ENCODE peak calls at places on chromosomes 3 and 15, in four cellular contexts. S is ovary; B is CD8-positive, alpha-beta memory T cell; V is thoracic aorta. A is an unnamed sample.

GRCh38 chr15:91952216-91952615 is 98.7 kb downstream of the SLCO3A1 start:
- DNase-seq in B (no peak), V (no peak), S (no peak), A (no peak)

GRCh38 chr3:134361162-134361831 is 12.9 kb downstream of the AMOTL2 start:
- DNase-seq in B (no peak), V (no peak), S (no peak), A (peak; percentile 65)

GRCh38 chr15:99306694-99307338 is 55.5 kb downstream of the LRRC28 start:
- DNase-seq in B (no peak), S (no peak), V (no peak), A (no peak)

GRCh38 chr3:192905980-192906678 is 11.5 kb downstream of the MB21D2 start:
- DNase-seq in S (no peak), B (no peak), V (no peak), A (no peak)

GRCh38 chr15:77622212-77622941 is 10.3 kb downstream of the LINGO1 start:
- DNase-seq in S (no peak), V (no peak), B (no peak), A (no peak)

GRCh38 chr3:4033296-4033695 is 234.1 kb downstream of the LRRN1 start:
- DNase-seq in B (no peak), V (no peak), S (no peak), A (no peak)

GRCh38 chr3:43998374-43998840 is 243.3 kb upstream of the TOPAZ1 start:
- DNase-seq in V (no peak), S (no peak), B (no peak), A (no peak)

GRCh38 chr15:99105516-99106341 is 849 bp downstream of the SYNM start:
- DNase-seq in S (no peak), V (no peak), B (peak; percentile 65), A (peak; percentile 79)

GRCh38 chr15:83581381-83581780 is 72.5 kb upstream of the ADAMTSL3 start:
- DNase-seq in V (no peak), S (no peak), B (no peak), A (no peak)

GRCh38 chr3:122920986-122921385 is 106.6 kb downstream of the SEMA5B start:
- DNase-seq in B (no peak), S (no peak), V (no peak), A (no peak)

GRCh38 chr3:122926322-122926721 is 101.2 kb downstream of the SEMA5B start:
- DNase-seq in S (no peak), V (no peak), B (no peak), A (peak; percentile 60)

GRCh38 chr3:122925756-122926155 is 101.8 kb downstream of the SEMA5B start:
- DNase-seq in B (no peak), V (no peak), S (no peak), A (peak; percentile 24)

GRCh38 chr3:122921791-122922651 is 105.5 kb downstream of the SEMA5B start:
- DNase-seq in V (no peak), S (no peak), B (no peak), A (peak; percentile 62)

DNA sequence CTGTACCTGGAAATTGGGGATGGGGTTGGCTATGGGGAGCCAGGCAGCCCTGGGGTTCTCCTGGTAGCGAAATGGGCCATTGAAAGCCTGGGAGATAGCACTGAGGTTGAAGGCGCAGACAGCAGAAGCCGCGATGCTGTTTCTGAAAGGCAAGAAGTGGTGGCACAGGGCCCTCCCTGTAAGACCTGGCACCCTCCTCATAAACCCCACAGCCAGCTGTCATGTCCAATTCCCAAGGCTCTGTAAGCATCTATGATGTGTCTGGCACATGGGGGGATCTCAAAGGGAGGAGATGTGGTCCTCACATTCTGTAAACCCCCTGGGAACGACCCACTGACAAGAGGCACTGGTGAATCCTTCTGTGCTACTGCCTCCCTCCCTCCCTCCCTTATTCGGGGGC is 104.0 kb downstream of the SEMA5B start:
- DNase-seq in B (no peak), S (no peak), V (no peak), A (peak; percentile 12)
- H3K4me1 ChIP-seq in B (no peaks in the 10 kb centered on the region), S (no peaks in the 10 kb centered on the region), V (no peaks in the 10 kb centered on the region), A (peaks cover 9% of the 10 kb centered on the region)

DNA sequence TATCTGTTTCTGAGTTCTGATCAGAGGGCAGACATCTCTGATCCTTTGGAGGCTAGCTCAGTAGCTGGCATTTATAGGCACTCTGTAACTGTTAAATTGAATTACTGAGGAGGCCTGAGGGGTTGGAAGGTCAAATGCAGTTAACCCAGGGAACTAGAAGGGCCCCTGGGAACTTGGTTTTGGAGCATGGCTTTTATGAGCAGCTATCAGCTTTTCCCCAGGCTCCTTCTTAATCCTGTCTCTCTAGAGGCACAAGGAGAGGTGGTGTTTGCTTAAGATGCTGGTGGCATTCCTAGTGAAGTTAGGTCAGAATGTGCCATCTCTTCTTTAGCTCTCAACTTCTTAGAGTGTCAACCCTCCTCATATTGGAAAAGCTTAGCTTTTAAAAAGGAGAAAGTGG is 128.9 kb downstream of the LPP start:
- DNase-seq in V (no peak), B (no peak), S (no peak), A (no peak)
- H3K4me1 ChIP-seq in V (peaks cover 54% of the 10 kb centered on the region), B (no peaks in the 10 kb centered on the region), S (peaks cover 17% of the 10 kb centered on the region), A (peaks cover 88% of the 10 kb centered on the region)

GRCh38 chr3:53837331-53837730 is 8.9 kb downstream of the CHDH start:
- DNase-seq in V (no peak), B (no peak), S (no peak), A (peak; percentile 50)

GRCh38 chr3:53836084-53836872 is 9.9 kb downstream of the CHDH start:
- DNase-seq in B (no peak), V (no peak), S (no peak), A (peak; percentile 42)

GRCh38 chr3:53834429-53835095 is 11.7 kb downstream of the CHDH start:
- DNase-seq in B (no peak), V (no peak), S (no peak), A (no peak)

GRCh38 chr3:53833650-53834049 is 12.6 kb downstream of the CHDH start:
- DNase-seq in S (no peak), B (no peak), V (no peak), A (peak; percentile 37)

DNA sequence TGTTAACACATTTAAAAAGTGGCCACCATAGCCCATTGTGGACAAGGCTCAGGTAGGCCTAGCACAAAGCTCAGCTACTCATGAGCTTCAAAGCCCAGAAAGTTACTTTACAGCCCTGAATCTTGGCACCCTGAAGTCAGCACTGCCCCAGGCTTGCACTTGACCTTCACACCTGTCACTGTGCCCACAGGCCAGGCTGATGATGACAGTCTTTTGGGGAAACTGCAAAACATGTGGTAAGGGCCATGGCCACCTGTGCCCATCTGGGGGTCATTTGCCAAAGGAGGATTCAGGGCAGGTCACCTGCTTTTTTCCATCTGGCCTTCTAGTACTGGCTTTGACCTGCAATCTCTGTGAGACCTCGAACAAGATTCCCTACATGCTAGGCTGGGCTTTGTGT is 11.0 kb downstream of the CHDH start:
- DNase-seq in S (no peak), B (no peak), V (no peak), A (peak; percentile 26)
- H3K4me1 ChIP-seq in S (no peaks in the 10 kb centered on the region), B (no peaks in the 10 kb centered on the region), V (no peaks in the 10 kb centered on the region), A (no peaks in the 10 kb centered on the region)

GRCh38 chr3:58047806-58048205 is 39.6 kb downstream of the FLNB start:
- DNase-seq in B (no peak), V (no peak), S (no peak), A (no peak)
- H3K4me1 ChIP-seq in B (no peaks in the 10 kb centered on the region), V (peaks cover 53% of the 10 kb centered on the region), S (peaks cover 12% of the 10 kb centered on the region), A (peaks cover 89% of the 10 kb centered on the region)

DNA sequence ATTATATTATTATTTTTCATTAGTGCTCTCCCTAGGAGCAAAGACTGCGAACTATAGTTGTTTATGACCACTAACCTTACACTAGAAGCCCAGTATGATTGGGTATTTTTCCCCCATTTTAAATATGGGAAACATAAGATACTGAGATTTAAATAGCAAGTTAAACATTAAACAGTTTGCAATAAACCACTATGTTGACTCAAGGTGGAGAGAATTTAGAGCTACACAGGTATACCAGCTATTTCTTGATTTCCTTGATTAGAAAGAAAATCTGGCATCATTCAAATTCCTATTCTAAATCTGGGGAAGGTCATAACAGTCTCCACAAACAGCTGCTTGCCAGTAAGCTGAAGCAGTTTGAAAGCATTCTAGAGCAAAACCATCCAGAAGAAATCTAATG is 863.8 kb upstream of the CFAP20DC start:
- DNase-seq in B (no peak), V (no peak), S (no peak), A (no peak)
- H3K4me1 ChIP-seq in B (peaks cover 14% of the 10 kb centered on the region), V (no peaks in the 10 kb centered on the region), S (no peaks in the 10 kb centered on the region), A (no peaks in the 10 kb centered on the region)

DNA sequence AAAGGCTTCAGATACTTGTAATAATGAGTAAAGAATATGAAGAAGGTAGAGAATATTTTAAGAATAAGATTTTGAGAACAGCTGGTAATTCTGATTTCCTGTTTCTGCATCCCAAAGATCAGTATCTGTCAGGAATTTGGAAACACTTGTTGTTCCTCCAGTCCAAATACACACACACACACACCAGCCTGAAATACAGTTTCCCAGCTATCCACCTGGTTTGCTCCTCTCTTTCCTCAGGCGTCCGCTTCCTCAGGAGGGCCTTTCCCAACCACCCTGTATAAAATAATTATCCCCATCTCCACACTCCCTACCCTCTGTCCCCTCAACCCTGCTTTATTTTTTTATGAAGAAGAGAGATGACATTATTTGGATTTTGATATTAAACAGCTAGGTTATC is 2.0 kb upstream of the FSIP1 start:
- DNase-seq in V (no peak), B (no peak), S (no peak), A (no peak)
- H3K4me1 ChIP-seq in V (peaks cover 9% of the 10 kb centered on the region), B (peaks cover 31% of the 10 kb centered on the region), S (peaks cover 1% of the 10 kb centered on the region), A (peaks cover 32% of the 10 kb centered on the region)

GRCh38 chr15:90008607-90009006 is 7.5 kb downstream of the ZNF710 start:
- DNase-seq in V (no peak), B (no peak), S (no peak), A (peak; percentile 19)
- H3K4me1 ChIP-seq in V (peaks cover 10% of the 10 kb centered on the region), B (peaks cover 42% of the 10 kb centered on the region), S (peaks cover 4% of the 10 kb centered on the region), A (peaks cover 32% of the 10 kb centered on the region)

GRCh38 chr3:48286308-48286707 is 45.4 kb downstream of the ZNF589 start:
- DNase-seq in V (no peak), B (no peak), S (no peak), A (no peak)

GRCh38 chr3:48285675-48286074 is 44.8 kb downstream of the ZNF589 start:
- DNase-seq in V (no peak), S (no peak), B (no peak), A (no peak)

GRCh38 chr3:48287034-48287433 is 46.1 kb downstream of the ZNF589 start:
- DNase-seq in V (no peak), S (no peak), B (no peak), A (no peak)

GRCh38 chr3:48285132-48285531 is 44.2 kb downstream of the ZNF589 start:
- DNase-seq in B (no peak), S (no peak), V (no peak), A (no peak)

DNA sequence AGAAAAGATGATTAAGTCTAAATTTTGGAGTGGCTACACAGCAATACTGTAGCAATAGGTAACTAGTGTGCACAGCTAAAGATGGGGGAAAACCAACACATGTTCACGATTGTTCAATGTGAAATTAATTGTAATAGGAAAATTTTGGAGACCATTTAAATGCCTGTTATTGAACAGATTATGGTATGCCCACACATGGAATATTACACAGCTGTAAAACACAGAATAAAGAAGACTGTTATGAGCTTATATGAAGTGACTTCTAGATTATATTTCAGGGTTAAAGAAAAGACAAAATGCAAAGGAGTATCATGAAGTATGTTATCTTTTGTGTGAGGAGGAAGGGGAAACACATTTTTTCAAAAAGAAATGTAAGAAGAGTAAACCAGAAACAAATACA is 43.8 kb downstream of the SPINK8 start:
- DNase-seq in V (no peak), S (no peak), B (no peak), A (no peak)
- H3K4me1 ChIP-seq in V (no peaks in the 10 kb centered on the region), S (no peaks in the 10 kb centered on the region), B (no peaks in the 10 kb centered on the region), A (no peaks in the 10 kb centered on the region)